ENCODE peak calls at places on chromosome 18, in five cellular contexts. H is ovary; R is right cardiac atrium; E is effector memory CD4-positive, alpha-beta T cell; S is body of pancreas. P is an unnamed sample.

GRCh38 chr18:74290831-74291770 is 662 bp downstream of the CYB5A start:
- DNase-seq in H (peak), E (no peak), S (peak), R (peak), P (no peak)

GRCh38 chr18:42909095-42909494 is 206.4 kb downstream of the RIT2 start:
- DNase-seq in H (no peak), E (no peak), R (no peak), S (no peak), P (no peak)

GRCh38 chr18:59691996-59692395 is 5.2 kb downstream of the CCBE1 start:
- DNase-seq in S (no peak), R (no peak), H (no peak), E (no peak), P (no peak)

GRCh38 chr18:68676913-68677312 is 38.0 kb downstream of the TMX3 start:
- DNase-seq in E (no peak), H (no peak), R (no peak), S (no peak), P (no peak)

GRCh38 chr18:2935438-2936192 is 77.3 kb downstream of the LPIN2 start:
- DNase-seq in S (no peak), E (no peak), R (no peak), H (no peak), P (no peak)

GRCh38 chr18:67710639-67711038 is 194.1 kb upstream of the DSEL start:
- DNase-seq in E (no peak), S (no peak), H (no peak), R (no peak), P (no peak)

GRCh38 chr18:55839350-55839749 is 251.4 kb upstream of the TCF4 start:
- DNase-seq in R (no peak), S (no peak), H (no peak), E (no peak), P (no peak)

GRCh38 chr18:58097127-58097906 is 53.3 kb downstream of the NEDD4L start:
- DNase-seq in R (no peak), H (no peak), E (no peak), S (peak), P (no peak)

GRCh38 chr18:50274941-50275340 is 6.4 kb downstream of the MBD1 start:
- DNase-seq in S (no peak), H (no peak), E (no peak), R (no peak), P (no peak)

GRCh38 chr18:54776282-54776977 is 51.8 kb upstream of the RAB27B start:
- DNase-seq in S (no peak), H (no peak), E (no peak), R (no peak), P (no peak)

GRCh38 chr18:36843784-36844183 is 14.9 kb downstream of the KIAA1328 start:
- DNase-seq in E (no peak), H (no peak), R (no peak), S (no peak), P (no peak)

GRCh38 chr18:63848159-63848558 is 39.3 kb upstream of the SERPINB2 start:
- DNase-seq in S (peak), E (no peak), H (no peak), R (no peak), P (no peak)

GRCh38 chr18:3217930-3218647 is 1.7 kb downstream of the MYOM1 start:
- DNase-seq in S (peak), R (no peak), H (no peak), E (no peak), P (no peak)

GRCh38 chr18:41644466-41644865 is 310.6 kb upstream of the PIK3C3 start:
- DNase-seq in R (no peak), H (no peak), S (no peak), E (no peak), P (no peak)

GRCh38 chr18:76476665-76477561 is 18.1 kb downstream of the ZNF516 start:
- DNase-seq in R (no peak), H (no peak), S (no peak), E (no peak), P (no peak)

GRCh38 chr18:46408334-46408987 is 248.6 kb downstream of the LOXHD1 start:
- DNase-seq in E (no peak), R (no peak), S (no peak), H (no peak), P (no peak)

GRCh38 chr18:78160961-78161656 is 818.5 kb upstream of the SALL3 start:
- DNase-seq in R (no peak), S (no peak), E (no peak), H (no peak), P (no peak)

GRCh38 chr18:9914334-9914583 is 443 bp downstream of the VAPA start:
- DNase-seq in E (no peak), R (no peak), H (no peak), S (no peak), P (no peak)

GRCh38 chr18:4181882-4182568 is 273.1 kb downstream of the DLGAP1 start:
- DNase-seq in E (no peak), H (no peak), R (no peak), S (no peak), P (no peak)

GRCh38 chr18:58863539-58864145 is 1.0 kb upstream of the ZNF532 start:
- DNase-seq in S (peak), H (peak), R (peak), E (no peak), P (peak)

GRCh38 chr18:35508030-35508429 is 10.3 kb upstream of the INO80C start:
- DNase-seq in R (no peak), S (no peak), E (no peak), H (no peak), P (no peak)

GRCh38 chr18:11004294-11004693 is 145.1 kb downstream of the PIEZO2 start:
- DNase-seq in H (no peak), E (no peak), R (no peak), S (no peak), P (no peak)

GRCh38 chr18:49716035-49716434 is 97.3 kb downstream of the ACAA2 start:
- DNase-seq in R (no peak), S (peak), H (no peak), E (no peak), P (no peak)

GRCh38 chr18:53753616-53754015 is 470.9 kb downstream of the MBD2 start:
- DNase-seq in S (no peak), H (no peak), E (no peak), R (no peak), P (no peak)

GRCh38 chr18:4578449-4578848 is 123.3 kb upstream of the DLGAP1 start:
- DNase-seq in R (no peak), H (no peak), S (no peak), E (no peak), P (no peak)

GRCh38 chr18:2412261-2412660 is 159.0 kb downstream of the METTL4 start:
- DNase-seq in S (no peak), R (no peak), H (no peak), E (no peak), P (no peak)

GRCh38 chr18:28175047-28175929 is 1.6 kb downstream of the CDH2 start:
- DNase-seq in S (no peak), E (no peak), H (no peak), R (peak), P (no peak)

GRCh38 chr18:8656226-8656625 is 47.0 kb downstream of the RAB12 start:
- DNase-seq in R (no peak), E (no peak), H (no peak), S (no peak), P (no peak)

GRCh38 chr18:38635706-38636105 is 1070.1 kb upstream of the CELF4 start:
- DNase-seq in R (no peak), E (no peak), H (no peak), S (no peak), P (no peak)

GRCh38 chr18:59917422-59917821 is 17.6 kb downstream of the PMAIP1 start:
- DNase-seq in E (no peak), S (no peak), R (no peak), H (no peak), P (no peak)

GRCh38 chr18:21897811-21898210 is 157.2 kb downstream of the MIB1 start:
- DNase-seq in R (no peak), H (peak), E (no peak), S (peak), P (no peak)

GRCh38 chr18:24071779-24072178 is 57.2 kb downstream of the TTC39C start:
- DNase-seq in E (no peak), R (no peak), S (no peak), H (no peak), P (no peak)

GRCh38 chr18:12421732-12422131 is 14.0 kb downstream of the PRELID3A start:
- DNase-seq in R (no peak), H (no peak), E (no peak), S (no peak), P (no peak)

GRCh38 chr18:12417687-12418086 is 10.0 kb downstream of the PRELID3A start:
- DNase-seq in S (no peak), H (no peak), E (no peak), R (no peak), P (no peak)

GRCh38 chr18:12420831-12421421 is 13.2 kb downstream of the PRELID3A start:
- DNase-seq in S (no peak), R (peak), H (peak), E (no peak), P (no peak)

GRCh38 chr18:12411456-12411855 is 3.7 kb downstream of the PRELID3A start:
- DNase-seq in R (no peak), S (no peak), E (no peak), H (no peak), P (no peak)

GRCh38 chr18:12416108-12416729 is 8.5 kb downstream of the PRELID3A start:
- DNase-seq in H (no peak), S (no peak), E (no peak), R (no peak), P (no peak)
- H3K27ac ChIP-seq in H (no peak), S (peak), E (no peak), R (no peak), P (peak)

GRCh38 chr18:48074929-48075706 is 144.7 kb upstream of the SMAD2 start:
- DNase-seq in H (no peak), S (no peak), R (no peak), E (no peak), P (no peak)

GRCh38 chr18:48075707-48076093 is 145.2 kb upstream of the SMAD2 start:
- DNase-seq in H (no peak), R (no peak), S (no peak), E (no peak), P (no peak)

GRCh38 chr18:48073231-48073930 is 142.9 kb upstream of the SMAD2 start:
- DNase-seq in E (no peak), H (no peak), S (no peak), R (no peak), P (no peak)

GRCh38 chr18:48068916-48069445 is 138.5 kb upstream of the SMAD2 start:
- DNase-seq in R (no peak), E (no peak), S (no peak), H (no peak), P (no peak)

GRCh38 chr18:48072428-48073204 is 142.2 kb upstream of the SMAD2 start:
- DNase-seq in E (no peak), R (peak), H (no peak), S (no peak), P (peak)
- H3K27ac ChIP-seq in E (no peak), R (no peak), H (no peak), S (no peak), P (peak)

GRCh38 chr18:62663731-62664336 is 51.5 kb upstream of the PHLPP1 start:
- DNase-seq in H (no peak), E (no peak), R (no peak), S (no peak), P (no peak)
- H3K27ac ChIP-seq in H (no peak), E (no peak), R (no peak), S (no peak), P (no peak)

GRCh38 chr18:26479065-26479685 is 69.2 kb downstream of the KCTD1 start:
- DNase-seq in S (no peak), H (no peak), E (no peak), R (peak), P (no peak)
- H3K27ac ChIP-seq in S (no peak), H (no peak), E (no peak), R (no peak), P (no peak)

GRCh38 chr18:79400591-79401381 is 5.1 kb downstream of the NFATC1 start:
- DNase-seq in S (no peak), E (peak), H (no peak), R (peak), P (peak)
- H3K27ac ChIP-seq in S (peak), E (peak), H (peak), R (no peak), P (peak)

P was measured in psoas muscle.